ENCODE peak calls at places on chromosome 13, in five cellular contexts. T is A549, Z is K562, S is endothelial cell of umbilical vein, R is GM12878. P is an unnamed sample.

GRCh38 chr13:87089391-87089790 is 581.8 kb upstream of the SLITRK5 start:
- DNase-seq in R (no peak), S (no peak), Z (no peak), T (no peak), P (no peak)

GRCh38 chr13:52845766-52846566 is 2.5 kb downstream of the PCDH8 start:
- DNase-seq in R (no peak), T (no peak), Z (no peak), S (peak), P (peak)

GRCh38 chr13:33330483-33330882 is 44.9 kb upstream of the STARD13 start:
- DNase-seq in S (no peak), T (no peak), R (no peak), Z (no peak), P (no peak)

GRCh38 chr13:64347662-64348061 is 2882.5 kb downstream of the PCDH9 start:
- DNase-seq in R (no peak), S (no peak), Z (no peak), T (no peak), P (no peak)

GRCh38 chr13:23749288-23749880 is 139.8 kb downstream of the MIPEP start:
- DNase-seq in S (no peak), T (no peak), Z (no peak), R (no peak), P (no peak)

GRCh38 chr13:44715287-44716224 is 139.4 kb upstream of the TSC22D1 start:
- DNase-seq in R (no peak), S (no peak), T (no peak), Z (no peak), P (no peak)

GRCh38 chr13:44404261-44405139 is 30.9 kb downstream of the SERP2 start:
- DNase-seq in Z (no peak), R (no peak), T (no peak), S (no peak), P (no peak)

GRCh38 chr13:21234537-21234936 is 58.1 kb downstream of the MRPL57 start:
- DNase-seq in Z (no peak), R (no peak), S (no peak), T (no peak), P (no peak)

GRCh38 chr13:100789481-100789880 is 114.9 kb upstream of the TMTC4 start:
- DNase-seq in Z (no peak), T (no peak), R (no peak), S (peak), P (no peak)

GRCh38 chr13:49495783-49496762 is at the start of gene PHF11:
- DNase-seq in S (peak), R (peak), Z (peak), T (peak), P (peak)

GRCh38 chr13:32538234-32538620 is 368 bp downstream of the N4BP2L2 start:
- DNase-seq in S (no peak), Z (no peak), R (no peak), T (no peak), P (no peak)

GRCh38 chr13:111322001-111322915 is 1.8 kb downstream of the TEX29 start:
- DNase-seq in R (no peak), S (no peak), Z (no peak), T (no peak), P (no peak)

GRCh38 chr13:113042456-113042855 is 63.1 kb upstream of the F7 start:
- DNase-seq in Z (no peak), R (no peak), T (no peak), S (no peak), P (no peak)

GRCh38 chr13:113041821-113042335 is 63.7 kb upstream of the F7 start:
- DNase-seq in S (no peak), Z (no peak), T (no peak), R (no peak), P (no peak)

GRCh38 chr13:113040031-113040430 is 65.6 kb upstream of the F7 start:
- DNase-seq in Z (no peak), S (no peak), T (no peak), R (no peak), P (no peak)

GRCh38 chr13:113040597-113041292 is 64.8 kb upstream of the F7 start:
- DNase-seq in Z (no peak), S (no peak), T (no peak), R (no peak), P (no peak)

DNA sequence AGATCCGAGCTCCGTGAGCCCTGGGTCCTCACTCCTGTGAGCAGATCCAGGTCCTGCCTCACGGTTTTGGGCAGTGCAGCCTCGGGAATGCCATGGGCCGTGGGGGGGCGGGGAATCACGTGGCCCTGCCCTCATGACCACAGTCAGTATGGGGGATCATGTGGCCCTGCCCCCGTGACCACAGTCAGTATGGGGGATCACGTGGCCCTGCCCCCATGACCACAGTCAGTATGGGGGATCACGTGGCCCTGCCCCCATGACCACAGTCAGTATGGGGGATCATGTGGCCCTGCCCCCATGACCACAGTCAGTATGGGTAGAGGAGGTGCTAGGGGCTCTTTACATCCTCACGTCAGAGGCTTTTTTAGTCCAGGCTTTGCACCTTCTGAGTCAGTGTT is 64.3 kb upstream of the F7 start:
- DNase-seq in R (no peak), Z (no peak), S (no peak), T (no peak), P (no peak)
- TF ChIP-seq MYC in R (no peak), Z (no peak), S (no peak), T (no peak), P (no peak)

DNA sequence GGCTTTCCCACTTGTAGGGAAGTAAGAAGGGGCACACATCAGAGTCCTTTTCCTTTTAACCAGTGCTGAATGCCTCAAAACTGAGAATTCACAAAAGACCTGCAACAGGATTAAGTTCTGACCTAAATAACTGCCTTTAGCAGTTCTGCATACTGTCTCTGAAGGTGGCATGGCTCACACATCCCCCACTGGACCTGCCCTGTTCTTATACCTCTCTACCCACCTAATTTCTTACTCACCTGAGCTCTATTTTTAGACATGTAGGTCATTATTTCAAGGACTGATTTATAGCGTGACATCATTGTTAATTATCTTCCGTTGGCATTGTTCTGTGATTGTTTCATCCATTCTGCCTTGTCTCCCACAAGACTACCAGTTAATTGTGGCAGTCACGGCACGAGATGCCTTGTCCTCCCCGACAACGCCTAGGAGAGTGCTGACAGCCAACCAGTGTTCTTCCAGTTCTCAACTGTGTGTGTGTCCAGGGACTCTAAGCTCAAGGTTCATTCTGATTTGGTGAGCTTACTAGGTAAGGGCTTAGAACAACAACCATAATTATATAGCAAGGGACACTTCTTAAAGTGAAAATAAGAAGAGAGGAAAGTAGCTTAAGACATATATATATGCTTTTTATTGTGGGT is 27.2 kb upstream of the UBL3 start:
- DNase-seq in Z (no peak), T (no peak), S (no peak), R (no peak), P (no peak)
- TF ChIP-seq MYC in Z (no peak), T (no peak), S (no peak), R (no peak), P (no peak)

GRCh38 chr13:73304442-73304841 is 245.6 kb downstream of the KLF5 start:
- DNase-seq in R (no peak), Z (no peak), T (no peak), S (no peak), P (no peak)

GRCh38 chr13:73307481-73307880 is 248.7 kb downstream of the KLF5 start:
- DNase-seq in T (no peak), Z (no peak), R (no peak), S (no peak), P (no peak)

GRCh38 chr13:73300718-73301425 is 242.1 kb downstream of the KLF5 start:
- DNase-seq in T (peak), R (no peak), S (no peak), Z (no peak), P (no peak)

GRCh38 chr13:73306688-73307087 is 247.9 kb downstream of the KLF5 start:
- DNase-seq in Z (no peak), R (no peak), S (no peak), T (no peak), P (no peak)

DNA sequence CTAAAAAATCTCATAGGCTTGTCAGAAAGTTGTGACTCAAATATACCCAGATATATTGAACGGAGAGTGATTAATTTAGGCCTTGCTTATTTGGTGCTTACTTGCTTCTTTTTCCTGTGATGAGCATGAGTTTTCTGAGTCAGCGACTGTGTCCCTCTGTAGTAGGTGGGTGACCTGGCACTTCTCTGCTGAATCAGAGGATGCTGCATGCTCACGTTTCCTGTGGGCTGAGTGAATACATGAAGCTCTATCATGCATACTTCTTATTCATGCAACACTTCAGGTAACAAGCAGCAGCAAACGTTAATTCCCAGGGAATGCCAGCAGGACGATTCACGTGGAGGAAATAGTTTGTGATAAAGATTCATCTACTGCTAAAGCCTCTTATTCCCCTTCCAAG is 245.1 kb downstream of the KLF5 start:
- DNase-seq in T (no peak), Z (no peak), R (no peak), S (no peak), P (no peak)
- TF ChIP-seq MYC in T (no peak), Z (no peak), R (no peak), S (no peak), P (no peak)

GRCh38 chr13:75621147-75621546 is 15.0 kb upstream of the LMO7 start:
- DNase-seq in S (peak), T (no peak), R (no peak), Z (no peak), P (no peak)
- TF ChIP-seq MYC in S (no peak), T (no peak), R (no peak), Z (no peak), P (no peak)

GRCh38 chr13:40666905-40667621 is 622 bp upstream of the FOXO1 start:
- DNase-seq in Z (no peak), R (no peak), T (no peak), S (no peak), P (peak)
- TF ChIP-seq MYC in Z (no peak), R (no peak), T (no peak), S (no peak), P (no peak)

DNA sequence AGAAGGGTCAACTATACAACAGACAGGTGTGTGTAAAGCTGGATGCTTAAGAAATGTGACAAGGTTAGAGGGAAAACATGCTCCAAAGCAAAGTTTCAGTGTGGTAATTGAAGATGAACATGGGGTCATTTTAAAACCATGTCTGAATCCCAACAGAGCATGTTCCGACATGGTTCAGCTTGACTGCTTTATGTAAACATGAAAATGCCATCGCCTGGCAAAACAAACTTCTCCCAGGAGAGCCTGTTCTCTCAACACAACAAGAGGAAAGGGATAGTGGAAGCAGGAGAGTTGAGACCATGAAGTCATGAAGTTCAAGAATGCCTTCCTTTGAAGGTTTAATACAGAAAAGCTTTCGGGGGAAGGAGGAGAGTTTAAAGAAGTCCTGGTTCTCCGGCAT is 85.8 kb downstream of the EPSTI1 start:
- DNase-seq in S (no peak), Z (no peak), T (no peak), R (no peak), P (no peak)
- TF ChIP-seq MYC in S (no peak), Z (no peak), T (no peak), R (no peak), P (no peak)

GRCh38 chr13:99303863-99304521 is 3.2 kb downstream of the GPR183 start:
- DNase-seq in R (no peak), T (no peak), Z (no peak), S (no peak), P (peak)
- TF ChIP-seq MYC in R (no peak), T (no peak), Z (no peak), S (no peak), P (no peak)

GRCh38 chr13:89457977-89458376 is 1786.8 kb downstream of the SLITRK5 start:
- DNase-seq in T (peak), Z (no peak), R (no peak), S (peak), P (no peak)
- TF ChIP-seq MYC in T (no peak), Z (no peak), R (no peak), S (no peak), P (no peak)

GRCh38 chr13:50911937-50912624 is 2.5 kb downstream of the RNASEH2B start:
- DNase-seq in T (peak), S (peak), R (peak), Z (peak), P (peak)
- TF ChIP-seq MYC in T (no peak), S (no peak), R (no peak), Z (peak), P (peak)

P was measured in NB4.